ENCODE peak calls at places on chromosomes 12 and 14, in four cellular contexts. T is HFFc6, Y is natural killer cell, Z is esophagus muscularis mucosa. S is an unnamed sample.
A peak's percentile ranks its signal among the peaks of the same experiment; 100 is the strongest.

GRCh38 chr14:62957562-62957961 is 87.7 kb downstream of the KCNH5 start:
- DNase-seq in Y (no peak), Z (no peak), T (peak; percentile 86), S (no peak)

GRCh38 chr12:857611-858010 is 91.9 kb downstream of the RAD52 start:
- DNase-seq in Z (no peak), T (peak; percentile 77), Y (no peak), S (no peak)

GRCh38 chr12:54156578-54156977 is 32.2 kb downstream of the SMUG1 start:
- DNase-seq in Y (no peak), Z (no peak), T (no peak), S (no peak)

GRCh38 chr12:59040651-59041050 is 120.3 kb upstream of the LRIG3 start:
- DNase-seq in Y (no peak), Z (no peak), T (peak; percentile 68), S (no peak)

GRCh38 chr14:52071675-52072074 is 2.8 kb upstream of the NID2 start:
- DNase-seq in T (no peak), Y (no peak), Z (peak; percentile 75), S (no peak)

GRCh38 chr12:66636771-66637170 is 42.1 kb downstream of the GRIP1 start:
- DNase-seq in Y (no peak), Z (no peak), T (no peak), S (no peak)

GRCh38 chr14:75521415-75522199 is 662 bp upstream of the BATF start:
- DNase-seq in Z (no peak), T (no peak), Y (no peak), S (no peak)

GRCh38 chr14:59583755-59584154 is 7.1 kb upstream of the CCDC175 start:
- DNase-seq in Z (no peak), Y (no peak), T (peak; percentile 43), S (no peak)

GRCh38 chr12:94165670-94166069 is 17.3 kb downstream of the PLXNC1 start:
- DNase-seq in T (no peak), Y (no peak), Z (no peak), S (no peak)

GRCh38 chr12:130775953-130776856 is 60.1 kb upstream of the RIMBP2 start:
- DNase-seq in Y (no peak), T (peak; percentile 80), Z (no peak), S (no peak)

GRCh38 chr14:37230551-37231194 is 32.9 kb downstream of the MIPOL1 start:
- DNase-seq in Y (no peak), T (peak; percentile 71), Z (no peak), S (no peak)

GRCh38 chr14:22386924-22387775 is 201.9 kb downstream of the DAD1 start:
- DNase-seq in T (peak; percentile 57), Y (peak; percentile 64), Z (no peak), S (peak; percentile 51)

GRCh38 chr12:40013847-40014246 is 92.0 kb downstream of the SLC2A13 start:
- DNase-seq in Z (no peak), T (no peak), Y (no peak), S (no peak)

GRCh38 chr12:90407841-90408240 is 547.1 kb downstream of the CCER1 start:
- DNase-seq in Y (no peak), Z (no peak), T (no peak), S (no peak)

GRCh38 chr14:103068351-103069073 is 11.2 kb upstream of the CDC42BPB start:
- DNase-seq in Y (no peak), Z (peak; percentile 89), T (no peak), S (no peak)

GRCh38 chr14:104536942-104537612 is 42.5 kb upstream of the C14orf180 start:
- DNase-seq in Y (no peak), T (no peak), Z (no peak), S (no peak)

GRCh38 chr12:55681142-55682077 is 26.3 kb downstream of the ITGA7 start:
- DNase-seq in Z (no peak), T (peak; percentile 59), Y (no peak), S (no peak)

GRCh38 chr12:92593734-92594402 is 108.9 kb upstream of the PLEKHG7 start:
- DNase-seq in Y (peak; percentile 70), Z (no peak), T (peak; percentile 92), S (peak; percentile 94)

GRCh38 chr12:92553389-92553788 is 149.4 kb upstream of the PLEKHG7 start:
- DNase-seq in T (no peak), Z (no peak), Y (peak; percentile 29), S (no peak)

GRCh38 chr14:26719514-26719913 is 121.7 kb upstream of the NOVA1 start:
- DNase-seq in T (no peak), Z (no peak), Y (no peak), S (no peak)

GRCh38 chr12:99390707-99391106 is 256.8 kb upstream of the GARIN6 start:
- DNase-seq in Y (no peak), T (no peak), Z (no peak), S (no peak)

GRCh38 chr12:113838896-113839295 is 127.2 kb downstream of the RBM19 start:
- DNase-seq in Y (no peak), Z (no peak), T (no peak), S (no peak)

GRCh38 chr14:78848234-78848820 is 678.2 kb downstream of the NRXN3 start:
- DNase-seq in T (peak; percentile 11), Y (no peak), Z (no peak), S (no peak)

GRCh38 chr14:79325071-79325470 is 886.2 kb downstream of the DIO2 start:
- DNase-seq in Z (no peak), T (no peak), Y (no peak), S (no peak)

GRCh38 chr14:60326274-60326673 is 77.3 kb downstream of the PPM1A start:
- DNase-seq in Y (no peak), Z (no peak), T (no peak), S (no peak)

GRCh38 chr12:96445743-96446655 is 43.4 kb upstream of the CFAP54 start:
- DNase-seq in T (peak; percentile 95), Z (no peak), Y (peak; percentile 33), S (no peak)

GRCh38 chr14:94384342-94384741 is 4.1 kb downstream of the SERPINA1 start:
- DNase-seq in T (no peak), Y (no peak), Z (no peak), S (no peak)

GRCh38 chr14:42307239-42307825 is 700.7 kb downstream of the LRFN5 start:
- DNase-seq in T (no peak), Z (no peak), Y (no peak), S (no peak)

GRCh38 chr12:3186546-3187237 is 109.5 kb downstream of the TSPAN9 start:
- DNase-seq in Y (no peak), Z (no peak), T (no peak), S (no peak)

GRCh38 chr12:998020-998874 is 7.2 kb downstream of the ERC1 start:
- DNase-seq in T (no peak), Y (no peak), Z (no peak), S (no peak)

GRCh38 chr12:66735275-66735674 is 56.4 kb upstream of the GRIP1 start:
- DNase-seq in Y (no peak), Z (no peak), T (no peak), S (no peak)

GRCh38 chr12:131950182-131950913 is 606 bp downstream of the EP400 start:
- DNase-seq in Y (peak; percentile 31), Z (peak; percentile 88), T (no peak), S (peak; percentile 38)

GRCh38 chr12:121267822-121268221 is 28.7 kb downstream of the CAMKK2 start:
- DNase-seq in Z (no peak), Y (no peak), T (no peak), S (no peak)

GRCh38 chr14:44795725-44796124 is 166.0 kb downstream of the KLHL28 start:
- DNase-seq in Z (no peak), Y (no peak), T (no peak), S (no peak)

GRCh38 chr12:57476162-57476992 is 3.3 kb downstream of the ARHGAP9 start:
- DNase-seq in Z (no peak), Y (peak; percentile 77), T (no peak), S (peak; percentile 68)
- TF ChIP-seq CTCF in Z (no peak), Y (peak; percentile 83), T (peak; percentile 56), S (peak; percentile 90)

DNA sequence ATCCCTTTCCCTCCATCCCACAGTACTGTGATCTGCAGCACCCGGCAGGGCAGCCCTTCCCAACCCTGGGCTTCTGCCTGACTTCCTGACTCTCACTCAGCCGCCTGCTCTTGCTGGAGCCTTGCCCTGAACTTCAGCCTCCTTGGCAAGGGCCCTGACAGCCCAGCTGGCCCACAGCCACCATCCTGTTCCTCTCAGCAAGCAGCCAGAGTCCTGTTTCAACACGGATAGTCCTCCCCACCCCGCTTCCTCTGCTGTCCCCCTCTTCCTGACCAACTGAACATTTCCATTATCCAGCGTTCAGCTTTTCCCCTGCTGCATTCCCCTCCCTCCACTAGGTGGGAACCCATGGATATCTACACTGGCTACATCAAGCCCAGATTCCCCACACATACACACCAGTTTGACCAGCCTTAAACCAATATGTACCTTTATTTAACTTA is 74.0 kb upstream of the MDM1 start:
- DNase-seq in T (peak; percentile 42), Y (no peak), Z (peak; percentile 96), S (peak; percentile 56)
- TF ChIP-seq CTCF in T (peak; percentile 56), Y (no peak), Z (peak; percentile 28), S (no peak)

GRCh38 chr12:80946591-80946990 is 8.9 kb upstream of the LIN7A start:
- DNase-seq in Z (no peak), Y (no peak), T (peak; percentile 20), S (no peak)
- TF ChIP-seq CTCF in Z (no peak), Y (no peak), T (peak; percentile 72), S (peak; percentile 45)

DNA sequence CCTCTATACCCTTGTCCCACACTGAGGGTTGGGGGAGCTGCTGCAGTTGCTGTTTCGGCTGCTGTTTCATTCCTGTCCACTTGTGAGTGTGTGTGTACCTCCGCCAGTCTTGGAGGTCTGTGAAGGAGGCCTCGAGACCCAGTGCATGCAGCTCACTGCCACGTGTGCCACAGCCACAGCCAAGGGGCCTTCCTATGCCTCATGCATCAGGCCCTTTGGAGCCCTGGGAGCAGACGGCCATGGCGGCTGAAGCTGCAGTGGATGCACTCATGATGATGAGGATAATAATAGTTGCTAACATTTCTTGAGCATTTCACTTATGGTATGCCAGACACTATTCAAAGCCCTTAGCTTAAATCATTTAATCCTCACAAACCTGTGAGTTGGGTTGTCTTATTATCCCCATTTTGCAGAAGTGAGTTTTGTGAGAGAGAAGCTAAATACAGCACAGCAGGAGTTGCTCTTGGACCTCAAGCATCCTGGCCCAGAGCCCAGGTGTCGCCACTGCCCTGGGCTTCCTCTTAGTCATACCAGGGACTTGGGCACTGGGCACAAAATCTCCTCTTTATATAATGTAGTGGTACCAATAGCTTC is 156.6 kb downstream of the PRKCH start:
- DNase-seq in Z (no peak), Y (no peak), T (no peak), S (peak; percentile 80)
- TF ChIP-seq CTCF in Z (no peak), Y (no peak), T (no peak), S (no peak)